ENCODE peak calls at places on chromosomes 7 and 10, in eight cellular contexts. One of them, this sample, is unnamed.

GRCh38 chr7:144027070-144027469 is 21.7 kb upstream of the OR2A5 start:
- DNase-seq in body of pancreas: no peak
- DNase-seq in sigmoid colon: no peak
- DNase-seq in ovary: no peak
- DNase-seq in GM12878: no peak
- DNase-seq in transverse colon: no peak
- DNase-seq in uterus: no peak
- DNase-seq in NB4: peak; percentile 14
- DNase-seq in this sample: no peak

GRCh38 chr7:151506901-151507382 is 12.8 kb downstream of the RHEB start:
- DNase-seq in body of pancreas: no peak
- DNase-seq in sigmoid colon: peak; percentile 86
- DNase-seq in ovary: no peak
- DNase-seq in GM12878: no peak
- DNase-seq in transverse colon: no peak
- DNase-seq in uterus: no peak
- DNase-seq in NB4: no peak
- DNase-seq in this sample: no peak

GRCh38 chr7:127473409-127473808 is 80.9 kb upstream of the ZNF800 start:
- DNase-seq in body of pancreas: no peak
- DNase-seq in sigmoid colon: no peak
- DNase-seq in ovary: no peak
- DNase-seq in GM12878: no peak
- DNase-seq in transverse colon: no peak
- DNase-seq in uterus: no peak
- DNase-seq in NB4: peak; percentile 16
- DNase-seq in this sample: no peak

GRCh38 chr10:116674901-116675423 is 54.2 kb downstream of the PNLIPRP2 start:
- DNase-seq in body of pancreas: no peak
- DNase-seq in sigmoid colon: no peak
- DNase-seq in ovary: no peak
- DNase-seq in GM12878: no peak
- DNase-seq in transverse colon: no peak
- DNase-seq in uterus: no peak
- DNase-seq in NB4: no peak
- DNase-seq in this sample: no peak

GRCh38 chr10:124451227-124451807 is 1.5 kb upstream of the NKX1-2 start:
- DNase-seq in body of pancreas: no peak
- DNase-seq in sigmoid colon: no peak
- DNase-seq in ovary: no peak
- DNase-seq in GM12878: no peak
- DNase-seq in transverse colon: no peak
- DNase-seq in uterus: no peak
- DNase-seq in NB4: no peak
- DNase-seq in this sample: no peak

GRCh38 chr7:5481241-5482019 is 57.8 kb upstream of the TNRC18 start:
- DNase-seq in body of pancreas: no peak
- DNase-seq in sigmoid colon: no peak
- DNase-seq in ovary: no peak
- DNase-seq in GM12878: no peak
- DNase-seq in transverse colon: no peak
- DNase-seq in uterus: no peak
- DNase-seq in NB4: peak; percentile 16
- DNase-seq in this sample: no peak

GRCh38 chr10:24115403-24115802 is 93.5 kb upstream of the KIAA1217 start:
- DNase-seq in body of pancreas: no peak
- DNase-seq in sigmoid colon: no peak
- DNase-seq in ovary: no peak
- DNase-seq in GM12878: no peak
- DNase-seq in transverse colon: no peak
- DNase-seq in uterus: no peak
- DNase-seq in NB4: no peak
- DNase-seq in this sample: no peak

GRCh38 chr10:32412499-32412853 is 33.5 kb upstream of the CCDC7 start:
- DNase-seq in body of pancreas: no peak
- DNase-seq in sigmoid colon: no peak
- DNase-seq in ovary: no peak
- DNase-seq in GM12878: no peak
- DNase-seq in transverse colon: no peak
- DNase-seq in uterus: no peak
- DNase-seq in NB4: no peak
- DNase-seq in this sample: no peak

GRCh38 chr7:1532456-1533254 is 2.2 kb downstream of the MAFK start:
- DNase-seq in body of pancreas: peak; percentile 94
- DNase-seq in sigmoid colon: peak; percentile 93
- DNase-seq in ovary: peak; percentile 80
- DNase-seq in GM12878: no peak
- DNase-seq in transverse colon: peak; percentile 90
- DNase-seq in uterus: peak; percentile 76
- DNase-seq in NB4: peak; percentile 95
- DNase-seq in this sample: peak; percentile 100

GRCh38 chr10:61197022-61197421 is 253.0 kb upstream of the RHOBTB1 start:
- DNase-seq in body of pancreas: no peak
- DNase-seq in sigmoid colon: no peak
- DNase-seq in ovary: no peak
- DNase-seq in GM12878: no peak
- DNase-seq in transverse colon: no peak
- DNase-seq in uterus: no peak
- DNase-seq in NB4: no peak
- DNase-seq in this sample: no peak

GRCh38 chr7:24501452-24502134 is 71.7 kb upstream of the PALS2 start:
- DNase-seq in body of pancreas: no peak
- DNase-seq in sigmoid colon: no peak
- DNase-seq in ovary: no peak
- DNase-seq in GM12878: no peak
- DNase-seq in transverse colon: no peak
- DNase-seq in uterus: no peak
- DNase-seq in NB4: no peak
- DNase-seq in this sample: no peak

GRCh38 chr10:31320179-31320597 is 1.2 kb downstream of the ZEB1 start:
- DNase-seq in body of pancreas: peak; percentile 15
- DNase-seq in sigmoid colon: peak; percentile 78
- DNase-seq in ovary: peak; percentile 48
- DNase-seq in GM12878: no peak
- DNase-seq in transverse colon: peak; percentile 42
- DNase-seq in uterus: peak; percentile 57
- DNase-seq in NB4: peak; percentile 53
- DNase-seq in this sample: peak; percentile 26

DNA sequence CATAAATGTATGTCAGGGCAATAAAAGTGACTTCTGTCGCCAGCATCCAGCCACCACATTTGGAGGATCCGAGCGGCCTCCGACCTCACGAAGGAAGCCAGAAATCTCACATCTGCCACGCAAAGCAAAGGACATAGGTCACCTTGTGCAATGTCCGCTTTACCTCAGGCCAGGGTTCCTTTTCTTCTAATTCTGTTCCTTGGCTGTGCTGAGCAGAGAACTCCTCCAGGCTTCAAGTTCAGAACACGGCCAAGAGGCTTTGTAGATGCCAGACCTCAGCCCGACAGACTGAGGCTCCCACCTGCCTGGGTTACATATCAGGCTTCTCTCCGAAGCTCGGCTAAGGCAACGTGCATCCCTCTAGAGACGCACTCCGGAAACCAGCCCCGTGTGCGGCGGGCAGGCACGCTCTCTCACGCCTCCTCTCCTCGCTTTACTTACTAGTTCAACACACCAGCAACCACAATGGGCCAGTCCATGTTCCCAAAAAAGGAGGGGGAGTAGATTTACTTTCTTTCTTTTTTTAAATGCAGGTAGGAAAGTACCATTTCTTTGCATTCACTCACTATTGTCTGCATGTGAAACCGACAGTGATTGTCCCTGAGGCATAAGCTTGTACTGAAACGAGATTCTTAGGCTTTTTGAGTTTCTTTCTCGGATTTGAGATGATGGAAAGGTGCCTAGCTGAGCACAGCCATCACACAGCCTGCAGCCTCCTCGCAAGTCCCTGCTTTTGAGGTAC is 122.4 kb upstream of the AFAP1L2 start:
- DNase-seq in body of pancreas: peak; percentile 75
- DNase-seq in sigmoid colon: peak; percentile 90
- DNase-seq in ovary: peak; percentile 86
- DNase-seq in GM12878: peak; percentile 95
- DNase-seq in transverse colon: peak; percentile 91
- DNase-seq in uterus: peak; percentile 74
- DNase-seq in NB4: peak; percentile 95
- DNase-seq in this sample: peak; percentile 38
- TF ChIP-seq POLR2A in body of pancreas: peak; percentile 48
- TF ChIP-seq POLR2A in sigmoid colon: peak; percentile 67
- TF ChIP-seq POLR2A in ovary: peak; percentile 95
- TF ChIP-seq POLR2A in GM12878: peak; percentile 90
- TF ChIP-seq POLR2A in transverse colon: peak; percentile 97
- TF ChIP-seq POLR2A in uterus: peak; percentile 80
- TF ChIP-seq POLR2A in NB4: peak; percentile 76
- TF ChIP-seq POLR2A in this sample: no peak

GRCh38 chr7:21427861-21428641 is at the start of gene SP4:
- DNase-seq in body of pancreas: peak; percentile 94
- DNase-seq in sigmoid colon: peak; percentile 97
- DNase-seq in ovary: peak; percentile 93
- DNase-seq in GM12878: peak; percentile 49
- DNase-seq in transverse colon: peak; percentile 97
- DNase-seq in uterus: peak; percentile 97
- DNase-seq in NB4: peak; percentile 96
- DNase-seq in this sample: peak; percentile 98
- TF ChIP-seq POLR2A in body of pancreas: peak; percentile 60
- TF ChIP-seq POLR2A in sigmoid colon: peak; percentile 17
- TF ChIP-seq POLR2A in ovary: peak; percentile 59
- TF ChIP-seq POLR2A in GM12878: peak; percentile 69
- TF ChIP-seq POLR2A in transverse colon: no peak
- TF ChIP-seq POLR2A in uterus: peak; percentile 68
- TF ChIP-seq POLR2A in NB4: peak; percentile 44
- TF ChIP-seq POLR2A in this sample: peak; percentile 37

DNA sequence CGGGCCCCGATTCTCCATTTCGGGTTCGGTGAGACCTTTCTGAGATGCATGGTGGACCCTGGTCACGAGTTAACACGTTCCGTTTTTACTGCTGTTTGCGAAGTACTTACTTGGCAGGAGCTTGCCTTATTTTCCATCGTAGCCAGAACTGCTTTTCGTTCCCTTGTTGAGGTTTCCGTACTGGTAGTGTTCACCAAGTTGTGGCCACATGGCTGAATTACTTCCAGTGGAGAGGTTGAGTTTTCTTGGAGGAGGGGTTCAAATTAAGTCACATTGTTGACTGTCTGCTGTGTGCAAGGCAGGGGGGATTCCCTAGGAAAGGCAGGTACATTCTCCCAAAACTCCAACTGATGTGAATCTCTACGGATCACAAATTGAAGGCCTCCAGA is 4.0 kb downstream of the MXI1 start:
- DNase-seq in body of pancreas: no peak
- DNase-seq in sigmoid colon: no peak
- DNase-seq in ovary: no peak
- DNase-seq in GM12878: no peak
- DNase-seq in transverse colon: no peak
- DNase-seq in uterus: no peak
- DNase-seq in NB4: no peak
- DNase-seq in this sample: no peak
- TF ChIP-seq POLR2A in body of pancreas: no peak
- TF ChIP-seq POLR2A in sigmoid colon: no peak
- TF ChIP-seq POLR2A in ovary: no peak
- TF ChIP-seq POLR2A in GM12878: no peak
- TF ChIP-seq POLR2A in transverse colon: no peak
- TF ChIP-seq POLR2A in uterus: peak; percentile 6
- TF ChIP-seq POLR2A in NB4: no peak
- TF ChIP-seq POLR2A in this sample: no peak

DNA sequence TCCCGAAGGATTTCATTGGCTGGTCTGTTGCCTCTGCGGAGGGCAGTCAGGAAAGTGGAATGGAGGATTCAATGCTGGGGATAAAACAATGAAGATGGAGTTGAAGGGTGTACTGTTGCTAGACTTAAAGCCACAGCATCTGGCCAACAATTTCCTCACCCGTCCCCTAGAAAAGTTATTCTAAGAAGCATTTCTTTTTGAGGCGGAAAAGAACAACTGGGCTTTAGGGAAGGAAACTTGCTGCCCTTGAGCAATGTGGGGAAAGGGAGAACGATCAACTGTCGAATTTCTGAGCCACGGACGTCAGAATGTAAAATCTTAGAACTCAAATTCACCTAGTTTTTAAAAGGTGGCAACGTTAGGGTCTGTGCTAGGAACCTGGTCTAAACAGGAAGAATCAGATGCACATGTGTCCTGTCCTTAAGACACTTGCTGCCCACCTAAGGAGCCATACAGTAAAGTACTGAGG is 673 bp downstream of the FMC1 start:
- DNase-seq in body of pancreas: no peak
- DNase-seq in sigmoid colon: no peak
- DNase-seq in ovary: no peak
- DNase-seq in GM12878: no peak
- DNase-seq in transverse colon: no peak
- DNase-seq in uterus: no peak
- DNase-seq in NB4: no peak
- DNase-seq in this sample: no peak
- TF ChIP-seq POLR2A in body of pancreas: no peak
- TF ChIP-seq POLR2A in sigmoid colon: no peak
- TF ChIP-seq POLR2A in ovary: no peak
- TF ChIP-seq POLR2A in GM12878: no peak
- TF ChIP-seq POLR2A in transverse colon: peak; percentile 36
- TF ChIP-seq POLR2A in uterus: no peak
- TF ChIP-seq POLR2A in NB4: no peak
- TF ChIP-seq POLR2A in this sample: no peak

DNA sequence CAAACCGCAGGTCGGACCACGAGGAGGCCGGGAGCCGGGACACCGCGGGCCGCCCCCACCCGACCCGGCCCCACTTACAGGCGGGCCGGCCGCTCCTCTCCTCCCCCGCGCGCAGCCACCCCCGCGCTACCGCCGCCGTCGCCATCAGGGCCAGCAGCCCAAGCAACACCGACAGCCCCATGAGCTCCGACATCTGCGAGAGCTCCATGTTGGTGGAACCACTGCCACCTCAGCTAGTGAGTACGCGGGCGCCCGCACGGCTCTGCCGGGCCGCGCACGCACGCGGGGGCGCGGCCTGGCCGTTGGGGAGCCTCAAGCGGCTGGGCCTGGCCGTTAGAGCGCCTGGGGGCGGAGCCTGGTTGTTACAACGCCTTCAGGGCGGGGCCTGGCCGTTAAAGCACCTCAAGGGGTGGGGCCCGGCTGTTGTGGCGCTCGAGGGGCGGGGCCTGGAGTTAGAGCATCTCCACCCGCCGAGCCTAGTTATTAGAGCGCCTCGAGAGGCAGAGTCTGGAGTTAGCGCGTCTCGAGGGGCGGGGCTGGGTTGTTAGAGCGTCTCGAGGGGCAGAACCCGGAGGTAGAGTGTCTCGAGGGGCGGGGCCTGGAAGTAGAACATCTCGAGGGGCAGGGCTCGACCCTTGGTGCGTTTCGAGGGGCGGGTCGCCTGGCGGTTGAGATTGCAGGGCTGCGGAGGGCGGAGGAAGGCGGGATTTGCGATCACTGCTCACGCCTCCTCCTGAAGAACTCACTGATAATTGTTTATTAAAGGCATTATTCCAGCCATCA is at the start of gene TBL2:
- DNase-seq in body of pancreas: peak; percentile 100
- DNase-seq in sigmoid colon: peak; percentile 99
- DNase-seq in ovary: peak; percentile 98
- DNase-seq in GM12878: peak; percentile 87
- DNase-seq in transverse colon: peak; percentile 100
- DNase-seq in uterus: peak; percentile 99
- DNase-seq in NB4: peak; percentile 99
- DNase-seq in this sample: peak; percentile 89
- TF ChIP-seq POLR2A in body of pancreas: peak; percentile 94
- TF ChIP-seq POLR2A in sigmoid colon: peak; percentile 65
- TF ChIP-seq POLR2A in ovary: peak; percentile 92
- TF ChIP-seq POLR2A in GM12878: peak; percentile 98
- TF ChIP-seq POLR2A in transverse colon: peak; percentile 87
- TF ChIP-seq POLR2A in uterus: peak; percentile 93
- TF ChIP-seq POLR2A in NB4: peak; percentile 99
- TF ChIP-seq POLR2A in this sample: peak; percentile 97

This sample was measured in H54.